ENCODE peak calls at places on chromosomes 5 and 9, in four cellular contexts. One of them, this sample, is unnamed.

GRCh38 chr9:33133186-33133585 is 34.0 kb downstream of the B4GALT1 start:
- DNase-seq in HepG2: no peak
- DNase-seq in GM12878: no peak
- DNase-seq in H1: no peak
- DNase-seq in this sample: no peak

GRCh38 chr5:61177716-61178115 is 15.4 kb upstream of the SMIM15 start:
- DNase-seq in GM12878: no peak
- DNase-seq in HepG2: no peak
- DNase-seq in H1: no peak
- DNase-seq in this sample: no peak

GRCh38 chr9:23826120-23826629 is at the start of gene ELAVL2:
- DNase-seq in HepG2: no peak
- DNase-seq in H1: peak
- DNase-seq in GM12878: peak
- DNase-seq in this sample: peak

GRCh38 chr9:97504381-97505216 is 3.1 kb downstream of the TMOD1 start:
- DNase-seq in H1: no peak
- DNase-seq in HepG2: no peak
- DNase-seq in GM12878: no peak
- DNase-seq in this sample: no peak

GRCh38 chr9:37529111-37529510 is 43.4 kb downstream of the POLR1E start:
- DNase-seq in H1: no peak
- DNase-seq in HepG2: no peak
- DNase-seq in GM12878: peak
- DNase-seq in this sample: no peak

GRCh38 chr5:93604119-93604963 is 21.3 kb downstream of the NR2F1 start:
- DNase-seq in GM12878: no peak
- DNase-seq in HepG2: no peak
- DNase-seq in H1: no peak
- DNase-seq in this sample: no peak

GRCh38 chr5:126195410-126196100 is 227.7 kb upstream of the GRAMD2B start:
- DNase-seq in GM12878: no peak
- DNase-seq in H1: no peak
- DNase-seq in HepG2: no peak
- DNase-seq in this sample: no peak

GRCh38 chr5:115607935-115608334 is 5.7 kb upstream of the TICAM2 start:
- DNase-seq in H1: no peak
- DNase-seq in HepG2: no peak
- DNase-seq in GM12878: no peak
- DNase-seq in this sample: no peak

GRCh38 chr5:90161399-90161798 is 248.2 kb downstream of the CETN3 start:
- DNase-seq in HepG2: peak
- DNase-seq in GM12878: no peak
- DNase-seq in H1: peak
- DNase-seq in this sample: no peak

GRCh38 chr5:78495800-78496199 is 135.4 kb downstream of the SCAMP1 start:
- DNase-seq in GM12878: no peak
- DNase-seq in H1: no peak
- DNase-seq in HepG2: no peak
- DNase-seq in this sample: peak

GRCh38 chr9:27125030-27125429 is 16.0 kb downstream of the TEK start:
- DNase-seq in H1: no peak
- DNase-seq in HepG2: no peak
- DNase-seq in GM12878: no peak
- DNase-seq in this sample: no peak

GRCh38 chr5:122882836-122883235 is 37.4 kb downstream of the SNX24 start:
- DNase-seq in GM12878: no peak
- DNase-seq in H1: no peak
- DNase-seq in HepG2: no peak
- DNase-seq in this sample: no peak

GRCh38 chr9:4297151-4297794 is 2.6 kb downstream of the GLIS3 start:
- DNase-seq in HepG2: peak
- DNase-seq in H1: no peak
- DNase-seq in GM12878: no peak
- DNase-seq in this sample: peak

GRCh38 chr5:102830241-102830640 is 75.1 kb downstream of the PAM start:
- DNase-seq in HepG2: no peak
- DNase-seq in GM12878: no peak
- DNase-seq in H1: no peak
- DNase-seq in this sample: no peak

GRCh38 chr5:138502121-138502520 is 36.8 kb downstream of the EGR1 start:
- DNase-seq in H1: no peak
- DNase-seq in HepG2: no peak
- DNase-seq in GM12878: no peak
- DNase-seq in this sample: no peak

GRCh38 chr9:105264380-105264779 is 19.9 kb downstream of the SLC44A1 start:
- DNase-seq in H1: no peak
- DNase-seq in HepG2: no peak
- DNase-seq in GM12878: no peak
- DNase-seq in this sample: no peak

GRCh38 chr5:103255666-103256065 is 2.9 kb upstream of the MACIR start:
- DNase-seq in HepG2: peak
- DNase-seq in GM12878: no peak
- DNase-seq in H1: no peak
- DNase-seq in this sample: no peak

GRCh38 chr5:74396913-74397606 is 243.5 kb downstream of the ENC1 start:
- DNase-seq in GM12878: no peak
- DNase-seq in HepG2: peak
- DNase-seq in H1: no peak
- DNase-seq in this sample: no peak

GRCh38 chr5:142520885-142521284 is 165.0 kb downstream of the FGF1 start:
- DNase-seq in GM12878: no peak
- DNase-seq in H1: no peak
- DNase-seq in HepG2: no peak
- DNase-seq in this sample: peak

GRCh38 chr5:36373527-36374086 is 71.9 kb upstream of the RANBP3L start:
- DNase-seq in HepG2: peak
- DNase-seq in GM12878: no peak
- DNase-seq in H1: no peak
- DNase-seq in this sample: no peak

GRCh38 chr5:1208743-1209551 is 7.6 kb downstream of the SLC6A19 start:
- DNase-seq in H1: no peak
- DNase-seq in HepG2: no peak
- DNase-seq in GM12878: no peak
- DNase-seq in this sample: no peak

GRCh38 chr5:174533771-174534221 is 190.6 kb upstream of the MSX2 start:
- DNase-seq in H1: no peak
- DNase-seq in GM12878: no peak
- DNase-seq in HepG2: no peak
- DNase-seq in this sample: no peak

GRCh38 chr5:118611332-118611945 is 376.9 kb downstream of the DTWD2 start:
- DNase-seq in HepG2: peak
- DNase-seq in H1: no peak
- DNase-seq in GM12878: no peak
- DNase-seq in this sample: peak

GRCh38 chr5:157387683-157388093 is 72.3 kb upstream of the NIPAL4 start:
- DNase-seq in GM12878: no peak
- DNase-seq in HepG2: peak
- DNase-seq in H1: no peak
- DNase-seq in this sample: no peak

GRCh38 chr9:33170464-33171156 is 3.5 kb upstream of the B4GALT1 start:
- DNase-seq in HepG2: no peak
- DNase-seq in GM12878: no peak
- DNase-seq in H1: no peak
- DNase-seq in this sample: no peak

GRCh38 chr9:34413229-34413852 is 36.6 kb upstream of the MYORG start:
- DNase-seq in H1: no peak
- DNase-seq in GM12878: no peak
- DNase-seq in HepG2: peak
- DNase-seq in this sample: peak

GRCh38 chr9:30065888-30066287 is 2318.6 kb upstream of the ACO1 start:
- DNase-seq in HepG2: peak
- DNase-seq in GM12878: no peak
- DNase-seq in H1: no peak
- DNase-seq in this sample: no peak

GRCh38 chr5:92941806-92942205 is 639.2 kb downstream of the NR2F1-AS1 start:
- DNase-seq in GM12878: no peak
- DNase-seq in H1: no peak
- DNase-seq in HepG2: no peak
- DNase-seq in this sample: no peak

GRCh38 chr5:83974151-83974822 is 253.6 kb upstream of the HAPLN1 start:
- DNase-seq in HepG2: no peak
- DNase-seq in GM12878: no peak
- DNase-seq in H1: peak
- DNase-seq in this sample: no peak

GRCh38 chr5:138274189-138274853 is at the start of gene GFRA3:
- DNase-seq in HepG2: no peak
- DNase-seq in H1: no peak
- DNase-seq in GM12878: no peak
- DNase-seq in this sample: no peak

GRCh38 chr9:76654051-76654461 is 110.2 kb upstream of the PCA3 start:
- DNase-seq in H1: no peak
- DNase-seq in HepG2: no peak
- DNase-seq in GM12878: no peak
- DNase-seq in this sample: no peak

GRCh38 chr5:54713923-54714581 is 196.5 kb downstream of the SNX18 start:
- DNase-seq in H1: no peak
- DNase-seq in GM12878: no peak
- DNase-seq in HepG2: no peak
- DNase-seq in this sample: no peak
- TF ChIP-seq SUZ12 in H1: no peak
- TF ChIP-seq SUZ12 in GM12878: no peak
- TF ChIP-seq SUZ12 in HepG2: no peak
- TF ChIP-seq SUZ12 in this sample: no peak

DNA sequence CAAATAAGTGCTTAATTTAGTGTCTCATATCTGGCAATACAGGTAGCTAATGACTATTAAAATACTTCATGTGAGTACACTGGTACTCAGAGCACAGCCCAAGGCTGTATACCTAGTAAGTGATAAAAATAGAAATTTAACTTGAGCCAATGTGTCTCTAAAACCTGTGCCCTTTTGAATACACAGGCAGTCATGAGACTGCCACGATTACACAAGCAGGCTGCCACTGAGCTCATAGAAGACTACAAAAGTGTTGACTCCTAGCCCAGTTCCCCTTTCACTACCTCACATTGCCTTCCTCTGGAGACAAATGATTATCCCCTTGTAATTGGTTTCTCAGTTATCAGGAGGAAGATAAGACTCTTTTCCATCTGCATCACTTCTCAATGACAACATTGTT is 66.3 kb upstream of the PAPPA start:
- DNase-seq in HepG2: no peak
- DNase-seq in GM12878: no peak
- DNase-seq in H1: no peak
- DNase-seq in this sample: no peak
- H3K9ac ChIP-seq in HepG2: no peak
- H3K9ac ChIP-seq in GM12878: no peak
- H3K9ac ChIP-seq in H1: no peak
- H3K9ac ChIP-seq in this sample: no peak

DNA sequence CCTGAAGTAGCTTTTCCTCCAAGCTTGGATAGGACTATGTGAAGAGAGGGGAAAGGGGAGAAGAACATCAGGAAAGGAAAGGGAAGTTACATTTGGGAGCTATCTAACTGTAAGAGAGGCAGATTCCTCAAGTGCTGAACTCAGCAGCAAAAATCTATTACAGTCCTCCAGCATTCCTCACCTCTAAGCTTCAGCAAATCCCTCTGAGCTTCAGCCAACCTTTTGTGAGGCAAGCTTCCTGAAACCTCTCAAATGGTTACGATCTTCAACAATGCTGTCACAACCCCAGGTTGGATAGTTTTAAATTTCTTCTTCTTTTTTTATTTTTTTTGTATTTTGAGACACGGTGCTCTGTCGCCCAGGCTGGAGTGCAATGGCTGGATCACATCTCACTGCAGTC is 2.5 kb upstream of the RNF38 start:
- DNase-seq in GM12878: no peak
- DNase-seq in H1: no peak
- DNase-seq in HepG2: no peak
- DNase-seq in this sample: no peak
- TF ChIP-seq YY1 in GM12878: no peak
- TF ChIP-seq YY1 in H1: no peak
- TF ChIP-seq YY1 in HepG2: no peak
- TF ChIP-seq YY1 in this sample: no peak

DNA sequence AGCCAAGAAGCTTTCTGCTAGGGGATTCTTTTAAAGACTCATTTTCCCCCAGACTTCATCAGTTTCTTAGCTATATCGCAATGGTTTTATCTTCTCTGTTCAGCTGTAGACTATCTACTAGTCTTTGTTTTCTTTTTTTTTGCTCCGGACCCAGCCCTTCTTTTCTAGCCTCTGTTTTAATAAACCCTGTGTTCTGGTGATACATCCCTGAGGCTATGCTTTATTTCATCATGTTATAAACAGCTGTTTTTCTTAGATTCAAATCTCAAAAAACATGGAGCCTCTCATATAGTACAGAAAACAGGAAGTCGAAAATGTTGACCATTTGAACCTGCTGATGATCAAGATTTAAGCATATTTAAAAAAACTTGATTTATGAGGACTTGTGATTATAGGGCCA is 37.8 kb downstream of the SCGB3A1 start:
- DNase-seq in GM12878: no peak
- DNase-seq in HepG2: no peak
- DNase-seq in H1: no peak
- DNase-seq in this sample: no peak
- TF ChIP-seq SUZ12 in GM12878: no peak
- TF ChIP-seq SUZ12 in HepG2: no peak
- TF ChIP-seq SUZ12 in H1: no peak
- TF ChIP-seq SUZ12 in this sample: no peak

GRCh38 chr9:133990366-133991210 is 1.5 kb downstream of the VAV2 start:
- DNase-seq in GM12878: no peak
- DNase-seq in H1: no peak
- DNase-seq in HepG2: peak
- DNase-seq in this sample: no peak
- H3K9ac ChIP-seq in GM12878: peak
- H3K9ac ChIP-seq in H1: peak
- H3K9ac ChIP-seq in HepG2: peak
- H3K9ac ChIP-seq in this sample: peak

GRCh38 chr5:113985505-113985904 is 376.4 kb upstream of the KCNN2 start:
- DNase-seq in H1: no peak
- DNase-seq in HepG2: no peak
- DNase-seq in GM12878: no peak
- DNase-seq in this sample: no peak
- TF ChIP-seq YY1 in H1: no peak
- TF ChIP-seq YY1 in HepG2: no peak
- TF ChIP-seq YY1 in GM12878: no peak
- TF ChIP-seq YY1 in this sample: no peak

GRCh38 chr5:9712506-9713285 is 82.5 kb upstream of the TAS2R1 start:
- DNase-seq in H1: no peak
- DNase-seq in GM12878: no peak
- DNase-seq in HepG2: no peak
- DNase-seq in this sample: no peak
- TF ChIP-seq SUZ12 in H1: no peak
- TF ChIP-seq SUZ12 in GM12878: no peak
- TF ChIP-seq SUZ12 in HepG2: no peak
- TF ChIP-seq SUZ12 in this sample: no peak

DNA sequence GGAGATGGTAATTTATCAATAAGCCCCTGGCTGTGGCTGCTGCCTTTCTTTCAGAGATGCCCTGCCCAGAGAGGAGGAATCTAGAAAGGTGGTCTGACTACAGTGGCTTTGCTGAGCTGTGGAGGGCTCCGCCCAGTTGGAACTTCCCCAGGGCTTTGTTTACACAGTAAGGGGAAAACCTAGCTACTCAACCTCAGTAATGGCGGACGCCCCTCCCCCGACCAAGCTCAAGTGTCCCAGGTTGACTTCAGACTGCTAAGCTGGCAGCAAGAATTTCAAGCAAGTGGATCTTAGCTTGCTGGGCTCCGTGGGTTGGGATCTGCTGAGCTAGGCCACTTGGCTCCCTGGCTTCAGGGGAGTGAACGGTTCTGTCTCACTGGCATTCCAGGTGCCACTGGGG is 865.4 kb upstream of the ACO1 start:
- DNase-seq in GM12878: peak
- DNase-seq in H1: no peak
- DNase-seq in HepG2: peak
- DNase-seq in this sample: peak
- H3K9ac ChIP-seq in GM12878: no peak
- H3K9ac ChIP-seq in H1: no peak
- H3K9ac ChIP-seq in HepG2: no peak
- H3K9ac ChIP-seq in this sample: no peak

This sample was measured in NT2/D1.